ENCODE peak calls at places on chromosomes 1 and 21, in six cellular contexts. C, S, P, I, U and W are unnamed samples.

GRCh38 chr21:34606051-34606450 is 8.9 kb downstream of the RCAN1 start:
- DNase-seq in U (no peak), C (no peak), S (no peak), P (no peak), I (no peak), W (no peak)

GRCh38 chr1:4213599-4213998 is 313.5 kb upstream of the C1orf174 start:
- DNase-seq in C (no peak), S (no peak), P (no peak), U (no peak), I (no peak), W (no peak)

GRCh38 chr1:25727026-25727818 is 72.8 kb upstream of the SELENON start:
- DNase-seq in I (no peak), P (no peak), U (no peak), C (no peak), S (no peak), W (no peak)

GRCh38 chr1:31771891-31772668 is 7.9 kb upstream of the ADGRB2 start:
- DNase-seq in P (no peak), C (no peak), I (no peak), U (no peak), S (no peak), W (no peak)

GRCh38 chr1:241640149-241640866 is at the start of the genes CHML and OPN3:
- DNase-seq in C (peak), S (peak), U (peak), I (peak), P (peak), W (peak)

GRCh38 chr1:235885654-235886238 is 19.0 kb upstream of the LYST start:
- DNase-seq in S (no peak), P (no peak), I (no peak), U (no peak), C (no peak), W (no peak)

GRCh38 chr1:91653183-91653582 is 152.5 kb downstream of the CDC7 start:
- DNase-seq in I (no peak), U (no peak), C (no peak), S (no peak), P (no peak), W (no peak)

GRCh38 chr1:22801753-22802152 is 91.1 kb downstream of the EPHB2 start:
- DNase-seq in S (no peak), I (no peak), U (no peak), C (no peak), P (no peak), W (no peak)

GRCh38 chr1:12525311-12526181 is 92.5 kb downstream of the DHRS3 start:
- DNase-seq in U (no peak), P (peak), S (no peak), C (no peak), I (no peak), W (peak)

GRCh38 chr1:228075801-228076271 is 6.7 kb upstream of the ARF1 start:
- DNase-seq in U (no peak), I (no peak), S (no peak), C (no peak), P (no peak), W (no peak)

GRCh38 chr1:198496216-198497143 is 44.0 kb downstream of the ATP6V1G3 start:
- DNase-seq in U (no peak), S (peak), I (peak), C (no peak), P (no peak), W (no peak)

GRCh38 chr1:44723496-44724407 is 7.2 kb downstream of the RNU5D-1 start:
- DNase-seq in C (no peak), U (no peak), P (peak), S (no peak), I (no peak), W (peak)

GRCh38 chr1:39540504-39541031 is 36.0 kb downstream of the PABPC4 start:
- DNase-seq in S (peak), U (no peak), I (no peak), P (peak), C (no peak), W (no peak)

GRCh38 chr1:66003690-66004089 is 211.0 kb downstream of the PDE4B start:
- DNase-seq in S (no peak), C (no peak), U (no peak), I (no peak), P (no peak), W (no peak)

GRCh38 chr1:66947267-66947666 is 22.5 kb downstream of the MIER1 start:
- DNase-seq in P (no peak), S (no peak), C (no peak), U (no peak), I (no peak), W (no peak)

GRCh38 chr1:236021424-236022135 is 43.3 kb downstream of the NID1 start:
- DNase-seq in C (no peak), I (peak), P (no peak), U (no peak), S (peak), W (no peak)

GRCh38 chr1:72845342-72845741 is 563.0 kb upstream of the NEGR1 start:
- DNase-seq in I (peak), U (no peak), S (peak), P (no peak), C (no peak), W (peak)

GRCh38 chr1:70811815-70812214 is 235.8 kb downstream of the PTGER3 start:
- DNase-seq in U (no peak), P (no peak), I (no peak), C (no peak), S (no peak), W (no peak)

DNA sequence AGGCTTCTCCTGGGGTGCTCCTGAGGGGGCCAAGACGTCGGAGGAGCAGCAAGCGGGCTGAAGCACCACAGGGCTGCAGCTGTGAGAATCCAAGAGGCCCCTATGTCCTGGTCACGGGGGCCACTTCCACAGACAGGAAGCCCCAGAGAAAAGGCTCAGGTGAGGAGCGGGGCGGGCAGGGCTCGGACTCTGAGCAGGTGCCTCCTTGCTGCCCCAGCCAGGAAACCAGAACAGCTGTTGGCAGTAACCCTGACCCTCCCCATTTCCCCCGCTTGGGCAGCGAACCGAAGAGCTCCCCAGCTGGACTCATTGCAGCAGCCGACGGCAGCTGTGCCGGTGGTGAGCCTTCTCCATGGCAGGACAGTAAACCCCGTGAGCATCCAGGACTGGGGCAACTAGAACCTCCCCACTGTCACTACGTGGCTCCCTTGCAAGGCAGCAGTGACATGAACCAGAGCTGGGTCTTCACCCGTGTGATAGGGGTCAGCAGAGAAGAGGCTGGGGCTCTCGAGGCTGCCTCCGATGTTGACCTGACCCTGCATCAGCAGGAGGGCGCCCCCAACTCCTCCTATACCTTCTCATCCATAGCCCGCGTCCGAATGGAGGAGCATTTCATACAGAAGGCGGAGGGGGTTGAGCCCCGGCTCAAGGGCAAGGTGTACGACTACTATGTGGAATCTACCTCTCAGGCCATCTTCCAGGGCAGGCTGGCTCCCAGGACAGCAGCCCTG is 625 bp downstream of the KLHDC7A start:
- DNase-seq in C (no peak), S (no peak), I (no peak), U (no peak), P (no peak), W (no peak)
- H3K4me3 ChIP-seq in C (no peak), S (no peak), I (no peak), U (no peak), P (no peak), W (no peak)

DNA sequence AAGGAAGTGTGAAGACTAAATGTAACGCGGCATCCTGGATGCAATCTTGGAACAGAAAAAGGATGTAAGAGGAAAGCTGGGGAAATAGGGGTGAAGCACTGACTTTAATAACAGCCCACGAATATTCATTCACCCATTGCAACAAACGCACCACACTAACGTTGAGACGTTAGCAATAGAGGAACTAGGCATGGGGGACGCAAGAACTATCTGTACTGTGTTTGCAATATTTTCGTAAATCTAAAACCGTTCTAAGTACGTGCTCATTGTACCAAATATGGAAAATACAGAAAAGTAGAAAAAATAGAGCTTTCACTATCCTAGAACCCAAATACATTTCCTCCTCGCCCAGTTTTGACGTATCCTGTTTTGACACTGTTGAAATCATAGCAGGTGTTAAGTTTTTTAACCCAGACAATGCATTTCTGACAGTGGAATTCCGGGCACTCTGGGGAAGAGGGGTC is 3.9 kb downstream of the LAPTM5 start:
- DNase-seq in I (no peak), P (no peak), U (no peak), S (no peak), C (no peak), W (peak)
- H3K4me3 ChIP-seq in I (no peak), P (no peak), U (peak), S (no peak), C (peak), W (peak)

GRCh38 chr1:155691992-155692528 is 3.2 kb downstream of the DAP3 start:
- DNase-seq in I (no peak), U (no peak), P (no peak), S (no peak), C (no peak), W (no peak)
- H3K4me3 ChIP-seq in I (no peak), U (no peak), P (no peak), S (no peak), C (no peak), W (no peak)

DNA sequence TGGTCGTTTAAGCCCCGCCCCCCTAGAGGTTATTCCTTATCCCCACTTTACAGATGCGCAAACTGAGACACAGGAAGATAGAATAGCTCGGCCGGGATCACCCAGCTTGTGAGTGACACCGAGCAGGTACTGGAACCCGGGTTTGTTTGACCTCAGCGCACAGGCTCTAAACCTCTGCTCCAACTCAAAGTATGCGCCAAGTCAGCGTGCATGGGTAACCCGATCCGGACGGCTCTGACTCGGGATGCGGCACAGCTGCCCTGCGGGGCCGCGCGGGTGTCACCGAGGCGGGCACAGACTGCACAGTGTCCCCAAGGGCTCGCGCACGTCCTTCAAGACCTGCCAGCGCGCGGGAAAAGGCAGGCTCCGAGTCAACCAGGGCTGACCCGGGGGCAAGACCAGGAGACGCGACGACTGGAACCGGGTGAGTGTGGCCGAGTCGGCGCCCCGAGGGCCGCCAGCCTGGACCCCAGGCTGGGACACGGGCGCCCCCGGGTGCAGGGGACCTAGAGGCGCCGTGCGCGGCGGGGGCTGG is 102.0 kb upstream of the SOD1 start:
- DNase-seq in S (no peak), I (no peak), U (no peak), P (no peak), C (no peak), W (no peak)
- H3K4me3 ChIP-seq in S (peak), I (peak), U (no peak), P (peak), C (peak), W (no peak)

GRCh38 chr1:247105966-247106365 is 1.8 kb upstream of the ZNF669 start:
- DNase-seq in I (no peak), C (no peak), P (no peak), S (no peak), U (no peak), W (no peak)

GRCh38 chr1:247104965-247105364 is 809 bp upstream of the ZNF669 start:
- DNase-seq in I (no peak), P (no peak), S (no peak), C (no peak), U (no peak), W (no peak)

GRCh38 chr1:247100676-247101279 is 3.4 kb downstream of the ZNF669 start:
- DNase-seq in C (no peak), S (no peak), I (no peak), P (no peak), U (no peak), W (no peak)

GRCh38 chr1:247103777-247104591 is at the start of gene ZNF669:
- DNase-seq in I (peak), S (peak), C (peak), P (peak), U (peak), W (peak)

GRCh38 chr1:247102381-247102780 is 1.8 kb downstream of the ZNF669 start:
- DNase-seq in U (no peak), S (peak), I (no peak), C (no peak), P (no peak), W (no peak)
- H3K4me3 ChIP-seq in U (peak), S (peak), I (no peak), C (no peak), P (no peak), W (no peak)

GRCh38 chr1:232553050-232553754 is 76.7 kb downstream of the SIPA1L2 start:
- DNase-seq in P (no peak), C (no peak), S (no peak), I (no peak), U (no peak), W (no peak)

GRCh38 chr1:232553809-232554208 is 76.1 kb downstream of the SIPA1L2 start:
- DNase-seq in C (no peak), I (no peak), U (no peak), S (peak), P (no peak), W (no peak)

GRCh38 chr1:232556336-232556735 is 73.6 kb downstream of the SIPA1L2 start:
- DNase-seq in S (no peak), I (no peak), C (no peak), P (no peak), U (no peak), W (no peak)

GRCh38 chr1:232555581-232556189 is 74.2 kb downstream of the SIPA1L2 start:
- DNase-seq in I (no peak), S (no peak), C (no peak), U (no peak), P (no peak), W (no peak)

GRCh38 chr1:232554431-232554830 is 75.5 kb downstream of the SIPA1L2 start:
- DNase-seq in P (no peak), I (no peak), S (no peak), C (no peak), U (no peak), W (no peak)
- H3K4me3 ChIP-seq in P (no peak), I (no peak), S (peak), C (no peak), U (no peak), W (no peak)

DNA sequence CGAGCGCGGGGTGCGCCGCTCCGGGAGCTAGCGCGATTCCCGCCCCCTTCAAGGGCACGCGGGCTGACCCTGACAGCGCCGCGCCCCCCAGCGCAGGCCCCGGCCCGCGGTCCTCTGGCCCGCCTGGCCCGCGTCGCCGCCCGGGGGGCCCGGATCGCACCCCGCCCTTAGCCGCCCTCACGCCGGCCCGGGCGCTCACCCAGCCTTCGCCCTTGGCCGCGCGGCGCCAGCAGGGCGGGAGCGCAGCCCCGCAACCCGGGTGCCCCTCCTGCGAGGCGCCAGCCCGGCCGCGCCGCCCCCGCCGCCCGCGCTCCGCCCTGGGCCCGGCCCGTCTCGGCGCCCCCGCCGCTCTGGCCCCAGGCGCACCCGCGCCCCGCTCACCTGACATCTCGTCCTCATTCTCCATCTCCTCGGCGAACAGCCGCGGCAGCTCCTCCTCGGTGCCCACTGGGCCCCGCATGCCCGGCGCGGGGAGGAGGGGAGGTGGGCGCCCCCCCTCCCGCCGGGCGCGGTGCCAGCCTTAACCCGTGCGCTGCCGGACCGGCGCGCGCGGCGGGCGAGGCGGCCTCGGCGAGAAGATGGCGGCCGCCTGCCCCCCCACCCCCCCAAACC is 451 bp downstream of the CHD5 start:
- DNase-seq in P (no peak), U (no peak), C (no peak), S (no peak), I (no peak), W (no peak)
- H3K4me3 ChIP-seq in P (no peak), U (no peak), C (no peak), S (no peak), I (no peak), W (no peak)

DNA sequence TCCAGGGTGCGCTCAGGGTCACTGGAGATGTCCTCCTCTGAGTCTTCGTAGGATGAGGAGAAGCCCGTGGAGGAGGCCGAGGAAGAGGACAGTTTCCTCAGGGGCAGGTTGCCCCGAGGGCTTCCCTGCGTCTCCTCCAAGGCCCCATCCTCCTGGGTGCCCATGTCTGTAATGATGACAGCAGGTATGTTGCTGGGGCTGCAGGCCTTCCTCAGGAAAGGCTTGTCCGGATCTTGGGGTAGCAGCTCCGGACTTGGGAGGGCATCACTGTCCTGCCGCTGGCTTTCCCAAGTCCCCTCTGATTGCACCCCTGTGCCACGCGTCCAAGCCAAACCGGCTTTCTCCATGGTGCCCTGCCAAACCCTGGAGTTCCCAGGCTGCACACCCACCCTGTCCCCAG is 3.5 kb downstream of the ITPKB start:
- DNase-seq in I (no peak), S (no peak), P (no peak), C (no peak), U (no peak), W (no peak)
- H3K4me3 ChIP-seq in I (peak), S (no peak), P (peak), C (peak), U (peak), W (no peak)

DNA sequence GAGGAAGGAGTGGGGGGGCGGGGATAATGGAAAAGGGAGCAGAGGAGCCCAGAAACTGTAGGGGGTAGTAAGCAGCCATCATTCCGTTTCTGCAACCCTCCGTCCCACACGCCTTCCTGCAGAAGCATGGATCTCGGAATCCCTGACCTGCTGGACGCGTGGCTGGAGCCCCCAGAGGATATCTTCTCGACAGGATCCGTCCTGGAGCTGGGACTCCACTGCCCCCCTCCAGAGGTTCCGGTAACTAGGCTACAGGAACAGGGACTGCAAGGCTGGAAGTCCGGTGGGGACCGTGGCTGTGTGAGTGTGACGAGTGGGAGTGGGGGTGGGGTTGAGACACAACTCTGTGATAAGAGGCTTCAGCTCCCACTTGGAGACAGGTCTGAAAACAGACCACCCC is 698 bp downstream of the CREB3L4 start:
- DNase-seq in I (no peak), C (no peak), P (no peak), S (no peak), U (no peak), W (no peak)
- H3K4me3 ChIP-seq in I (peak), C (no peak), P (no peak), S (peak), U (no peak), W (peak)